ENCODE peak calls at places on chromosomes 12 and 14, in seven cellular contexts. Q, H, F, O, C, L and A are unnamed samples.

GRCh38 chr12:131946757-131947156 is 3.0 kb upstream of the EP400 start:
- DNase-seq in Q (no peak), H (no peak), F (no peak), O (no peak), C (no peak), L (peak; percentile 3), A (no peak)

GRCh38 chr14:100048786-100049185 is 16.4 kb upstream of the EVL start:
- DNase-seq in Q (no peak), H (no peak), F (no peak), O (no peak), C (no peak), L (no peak), A (no peak)

GRCh38 chr14:50303744-50304471 is 8.1 kb downstream of the L2HGDH start:
- DNase-seq in Q (peak; percentile 17), H (no peak), F (no peak), O (peak; percentile 38), C (no peak), L (peak; percentile 69), A (no peak)

GRCh38 chr12:53940448-53941014 is 1.9 kb downstream of the HOXC13 start:
- DNase-seq in Q (no peak), H (no peak), F (no peak), O (no peak), C (no peak), L (no peak), A (no peak)

GRCh38 chr12:22626429-22626828 is 1.5 kb downstream of the ETNK1 start:
- DNase-seq in Q (no peak), H (no peak), F (peak; percentile 58), O (no peak), C (no peak), L (no peak), A (no peak)

GRCh38 chr14:37924622-37925021 is 283.1 kb upstream of the SSTR1 start:
- DNase-seq in Q (no peak), H (no peak), F (no peak), O (no peak), C (no peak), L (no peak), A (no peak)

GRCh38 chr12:98516184-98516873 is 939 bp downstream of the TMPO start:
- DNase-seq in Q (peak; percentile 70), H (peak; percentile 68), F (peak; percentile 98), O (peak; percentile 52), C (peak; percentile 82), L (peak; percentile 79), A (peak; percentile 63)

GRCh38 chr14:33404054-33404453 is 465.4 kb downstream of the NPAS3 start:
- DNase-seq in Q (no peak), H (no peak), F (no peak), O (no peak), C (no peak), L (no peak), A (no peak)

GRCh38 chr12:29830391-29830790 is 46.6 kb upstream of the TMTC1 start:
- DNase-seq in Q (no peak), H (no peak), F (no peak), O (no peak), C (no peak), L (no peak), A (no peak)

GRCh38 chr12:109703684-109704083 is 9.9 kb upstream of the FAM222A start:
- DNase-seq in Q (no peak), H (no peak), F (no peak), O (no peak), C (no peak), L (no peak), A (no peak)

GRCh38 chr14:89473979-89474378 is 56.9 kb upstream of the FOXN3 start:
- DNase-seq in Q (no peak), H (no peak), F (no peak), O (no peak), C (no peak), L (no peak), A (no peak)

GRCh38 chr12:109433618-109434017 is 43.5 kb downstream of the KCTD10 start:
- DNase-seq in Q (peak; percentile 28), H (no peak), F (no peak), O (peak; percentile 21), C (no peak), L (no peak), A (no peak)

GRCh38 chr12:9389796-9390195 is 181.6 kb upstream of the PZP start:
- DNase-seq in Q (no peak), H (no peak), F (no peak), O (no peak), C (no peak), L (no peak), A (no peak)

GRCh38 chr12:79546461-79547043 is 144.2 kb downstream of the PAWR start:
- DNase-seq in Q (no peak), H (no peak), F (no peak), O (no peak), C (no peak), L (no peak), A (no peak)

GRCh38 chr14:86955955-86956354 is 1037.0 kb downstream of the GALC start:
- DNase-seq in Q (no peak), H (no peak), F (no peak), O (no peak), C (no peak), L (no peak), A (no peak)

GRCh38 chr14:60963761-60964160 is 17.1 kb downstream of the TRMT5 start:
- DNase-seq in Q (no peak), H (no peak), F (no peak), O (no peak), C (no peak), L (no peak), A (no peak)

GRCh38 chr12:76299536-76300296 is 48.5 kb downstream of the BBS10 start:
- DNase-seq in Q (no peak), H (no peak), F (no peak), O (peak; percentile 30), C (no peak), L (no peak), A (no peak)

GRCh38 chr12:51118706-51119105 is 35.3 kb upstream of the CSRNP2 start:
- DNase-seq in Q (no peak), H (no peak), F (no peak), O (no peak), C (no peak), L (no peak), A (no peak)

GRCh38 chr12:12121022-12121421 is 50.3 kb downstream of the BCL2L14 start:
- DNase-seq in Q (no peak), H (no peak), F (no peak), O (no peak), C (no peak), L (no peak), A (no peak)

GRCh38 chr12:84978921-84979320 is 57.2 kb downstream of the TSPAN19 start:
- DNase-seq in Q (no peak), H (no peak), F (no peak), O (no peak), C (no peak), L (no peak), A (no peak)

GRCh38 chr12:93714382-93714781 is 37.2 kb downstream of the CRADD start:
- DNase-seq in Q (no peak), H (no peak), F (no peak), O (peak; percentile 52), C (no peak), L (no peak), A (no peak)

GRCh38 chr12:6271281-6271680 is 39.2 kb upstream of the PLEKHG6 start:
- DNase-seq in Q (no peak), H (no peak), F (no peak), O (no peak), C (no peak), L (peak; percentile 21), A (no peak)

GRCh38 chr12:6275609-6276246 is 34.8 kb upstream of the PLEKHG6 start:
- DNase-seq in Q (no peak), H (no peak), F (no peak), O (no peak), C (no peak), L (no peak), A (no peak)

GRCh38 chr12:6272300-6273208 is 37.9 kb upstream of the PLEKHG6 start:
- DNase-seq in Q (no peak), H (no peak), F (peak; percentile 89), O (no peak), C (no peak), L (peak; percentile 78), A (no peak)

GRCh38 chr12:6273931-6274687 is 36.4 kb upstream of the PLEKHG6 start:
- DNase-seq in Q (no peak), H (no peak), F (no peak), O (no peak), C (no peak), L (peak; percentile 34), A (no peak)

GRCh38 chr12:6273209-6273928 is 37.1 kb upstream of the PLEKHG6 start:
- DNase-seq in Q (no peak), H (no peak), F (no peak), O (no peak), C (no peak), L (no peak), A (no peak)
- H3K27ac ChIP-seq in Q (peak overlapping the region; percentile 74), H (no peak overlapping the region), F (peak overlapping the region; percentile 70), O (peak overlapping the region; percentile 19), C (no peak overlapping the region), L (peak overlapping the region; percentile 55), A (no peak overlapping the region)

DNA sequence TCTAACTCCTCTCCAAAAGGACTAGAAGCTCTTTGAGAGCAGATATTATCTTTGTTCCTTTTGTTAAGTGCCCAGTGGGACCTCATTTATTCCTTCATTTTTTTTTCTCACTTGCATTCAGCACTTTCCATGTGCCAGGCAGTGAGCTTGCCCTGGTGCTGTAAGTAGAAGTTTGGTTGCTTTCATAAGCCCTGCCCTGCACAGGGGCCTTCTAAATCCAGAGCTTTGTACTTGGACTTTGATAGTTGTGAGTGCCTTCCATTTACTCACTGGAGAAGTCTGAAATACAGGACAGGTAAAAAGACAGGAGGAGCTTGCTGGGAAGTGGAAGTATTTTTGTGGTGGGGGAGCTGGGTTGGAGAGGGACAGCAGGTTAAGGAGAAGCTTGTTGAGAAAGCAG is 56.7 kb upstream of the PTCSC3 start:
- DNase-seq in Q (no peak), H (no peak), F (no peak), O (no peak), C (no peak), L (no peak), A (no peak)
- H3K27ac ChIP-seq in Q (no peak overlapping the region), H (no peak overlapping the region), F (no peak overlapping the region), O (no peak overlapping the region), C (no peak overlapping the region), L (peak overlapping the region; percentile 51), A (no peak overlapping the region)

GRCh38 chr14:26595922-26596721 is 1.7 kb downstream of the NOVA1 start:
- DNase-seq in Q (no peak), H (no peak), F (no peak), O (no peak), C (no peak), L (no peak), A (no peak)

GRCh38 chr14:26597136-26598080 is at the start of gene NOVA1:
- DNase-seq in Q (peak; percentile 21), H (no peak), F (no peak), O (peak; percentile 13), C (peak; percentile 50), L (peak; percentile 58), A (peak; percentile 1)

GRCh38 chr14:26598081-26598671 is 343 bp upstream of the NOVA1 start:
- DNase-seq in Q (peak; percentile 78), H (no peak), F (no peak), O (peak; percentile 78), C (peak; percentile 85), L (peak; percentile 75), A (peak; percentile 89)

GRCh38 chr14:26596722-26597030 is 1.2 kb downstream of the NOVA1 start:
- DNase-seq in Q (peak; percentile 13), H (no peak), F (no peak), O (no peak), C (no peak), L (peak; percentile 32), A (no peak)

GRCh38 chr14:26598672-26599131 is 869 bp upstream of the NOVA1 start:
- DNase-seq in Q (no peak), H (no peak), F (no peak), O (no peak), C (no peak), L (no peak), A (no peak)
- H3K27ac ChIP-seq in Q (peak overlapping the region; percentile 81), H (no peak overlapping the region), F (no peak overlapping the region), O (peak overlapping the region; percentile 62), C (no peak overlapping the region), L (no peak overlapping the region), A (peak overlapping the region; percentile 94)

GRCh38 chr12:96223411-96224218 is 29.4 kb downstream of the ELK3 start:
- DNase-seq in Q (no peak), H (no peak), F (no peak), O (no peak), C (no peak), L (no peak), A (no peak)
- H3K27ac ChIP-seq in Q (peak overlapping the region; percentile 58), H (no peak overlapping the region), F (no peak overlapping the region), O (peak overlapping the region; percentile 12), C (no peak overlapping the region), L (no peak overlapping the region), A (no peak overlapping the region)